ENCODE peak calls at places on chromosomes 13 and 19, in four cellular contexts. N, X, O and Q are unnamed samples.

GRCh38 chr13:110561335-110562033 is at the start of gene RAB20:
- DNase-seq in O (peak), N (peak), X (peak), Q (peak)

GRCh38 chr19:11560404-11560988 is 1.5 kb upstream of the ELOF1 start:
- DNase-seq in N (no peak), X (no peak), O (peak), Q (no peak)

GRCh38 chr19:35842666-35843272 is 9.5 kb downstream of the NPHS1 start:
- DNase-seq in X (no peak), O (no peak), N (no peak), Q (no peak)

GRCh38 chr19:1856698-1857603 is 6.4 kb downstream of the KLF16 start:
- DNase-seq in N (peak), O (peak), X (no peak), Q (peak)

GRCh38 chr19:5249526-5249925 is 91.1 kb downstream of the PTPRS start:
- DNase-seq in N (no peak), X (no peak), O (no peak), Q (no peak)

GRCh38 chr19:47511128-47511517 is 3.7 kb downstream of the NAPA start:
- DNase-seq in X (no peak), O (peak), N (peak), Q (peak)

GRCh38 chr13:113455384-113455783 is 2.1 kb upstream of the ADPRHL1 start:
- DNase-seq in X (no peak), N (no peak), O (no peak), Q (no peak)

GRCh38 chr13:35891973-35892441 is 239.2 kb downstream of the DCLK1 start:
- DNase-seq in X (no peak), O (peak), N (no peak), Q (no peak)

GRCh38 chr13:104586010-104586746 is 1520.0 kb upstream of the SLC10A2 start:
- DNase-seq in X (no peak), O (peak), N (no peak), Q (no peak)

GRCh38 chr19:56080669-56081401 is 40.3 kb downstream of the ZNF787 start:
- DNase-seq in X (peak), N (peak), O (peak), Q (peak)

GRCh38 chr19:44401108-44401786 is at the start of gene ZNF285:
- DNase-seq in N (peak), O (peak), X (no peak), Q (peak)

GRCh38 chr19:5178051-5178450 is 162.6 kb downstream of the PTPRS start:
- DNase-seq in X (no peak), N (no peak), O (no peak), Q (no peak)

GRCh38 chr13:110819203-110820014 is 95.5 kb downstream of the ANKRD10 start:
- DNase-seq in O (peak), X (peak), N (peak), Q (peak)

GRCh38 chr19:31529121-31529520 is 179.9 kb upstream of the TSHZ3 start:
- DNase-seq in N (no peak), O (no peak), X (no peak), Q (no peak)

GRCh38 chr13:84706004-84706710 is 823.9 kb upstream of the SLITRK1 start:
- DNase-seq in N (no peak), O (no peak), X (no peak), Q (no peak)

GRCh38 chr19:49555600-49556411 is 24.6 kb downstream of the NOSIP start:
- DNase-seq in O (peak), N (peak), X (no peak), Q (peak)

GRCh38 chr19:35130761-35131720 is 3.8 kb downstream of the LGI4 start:
- DNase-seq in O (peak), X (no peak), N (no peak), Q (no peak)

GRCh38 chr13:45034342-45034741 is 45.0 kb downstream of the GPALPP1 start:
- DNase-seq in X (no peak), N (no peak), O (no peak), Q (no peak)

GRCh38 chr13:25980255-25980654 is 71.6 kb downstream of the SHISA2 start:
- DNase-seq in N (no peak), O (no peak), X (no peak), Q (no peak)

GRCh38 chr19:4717191-4717965 is 6.3 kb downstream of the DPP9 start:
- DNase-seq in N (no peak), X (no peak), O (peak), Q (no peak)